ENCODE peak calls at places on chromosomes 5 and 9, in seven cellular contexts. G is left ventricle myocardium inferior; T is CD4-positive, alpha-beta memory T cell; E is GM23248; S is aorta; W is CD8-positive, alpha-beta T cell; U is Panc1. B is an unnamed sample.
A peak's percentile ranks its signal among the peaks of the same experiment; 100 is the strongest.

GRCh38 chr5:169933624-169934023 is 46.7 kb downstream of the INSYN2B start:
- DNase-seq in G (no peak), T (no peak), E (no peak), S (no peak), W (no peak), U (no peak), B (no peak)

GRCh38 chr5:55220433-55221185 is 6.5 kb downstream of the MCIDAS start:
- DNase-seq in G (no peak), T (no peak), E (peak; percentile 58), S (peak; percentile 77), W (no peak), U (no peak), B (no peak)

GRCh38 chr5:73448072-73448432 is 525 bp downstream of the FOXD1 start:
- DNase-seq in G (no peak), T (no peak), E (no peak), S (peak; percentile 78), W (no peak), U (no peak), B (no peak)

GRCh38 chr5:59152701-59153245 is 569.9 kb downstream of the RAB3C start:
- DNase-seq in G (no peak), T (no peak), E (no peak), S (no peak), W (no peak), U (no peak), B (no peak)

GRCh38 chr9:119020730-119021333 is 348.4 kb downstream of the BRINP1 start:
- DNase-seq in G (no peak), T (no peak), E (no peak), S (no peak), W (no peak), U (no peak), B (no peak)

GRCh38 chr9:27117489-27118135 is 8.6 kb downstream of the TEK start:
- DNase-seq in G (peak; percentile 81), T (no peak), E (peak; percentile 79), S (no peak), W (no peak), U (no peak), B (no peak)

GRCh38 chr9:27365977-27366376 is 69.0 kb upstream of the EQTN start:
- DNase-seq in G (no peak), T (no peak), E (no peak), S (no peak), W (no peak), U (no peak), B (no peak)

GRCh38 chr5:14397717-14398116 is 183.9 kb upstream of the OTULINL start:
- DNase-seq in G (no peak), T (no peak), E (peak; percentile 79), S (peak; percentile 78), W (no peak), U (no peak), B (no peak)

GRCh38 chr9:104280216-104280585 is 186.1 kb downstream of the SMC2 start:
- DNase-seq in G (no peak), T (no peak), E (no peak), S (no peak), W (no peak), U (no peak), B (no peak)

GRCh38 chr9:24073237-24073636 is 247.2 kb upstream of the ELAVL2 start:
- DNase-seq in G (no peak), T (no peak), E (no peak), S (no peak), W (no peak), U (no peak), B (no peak)

GRCh38 chr5:140767444-140767843 is 18.5 kb upstream of the PCDHA1 start:
- DNase-seq in G (no peak), T (no peak), E (no peak), S (no peak), W (no peak), U (no peak), B (no peak)

DNA sequence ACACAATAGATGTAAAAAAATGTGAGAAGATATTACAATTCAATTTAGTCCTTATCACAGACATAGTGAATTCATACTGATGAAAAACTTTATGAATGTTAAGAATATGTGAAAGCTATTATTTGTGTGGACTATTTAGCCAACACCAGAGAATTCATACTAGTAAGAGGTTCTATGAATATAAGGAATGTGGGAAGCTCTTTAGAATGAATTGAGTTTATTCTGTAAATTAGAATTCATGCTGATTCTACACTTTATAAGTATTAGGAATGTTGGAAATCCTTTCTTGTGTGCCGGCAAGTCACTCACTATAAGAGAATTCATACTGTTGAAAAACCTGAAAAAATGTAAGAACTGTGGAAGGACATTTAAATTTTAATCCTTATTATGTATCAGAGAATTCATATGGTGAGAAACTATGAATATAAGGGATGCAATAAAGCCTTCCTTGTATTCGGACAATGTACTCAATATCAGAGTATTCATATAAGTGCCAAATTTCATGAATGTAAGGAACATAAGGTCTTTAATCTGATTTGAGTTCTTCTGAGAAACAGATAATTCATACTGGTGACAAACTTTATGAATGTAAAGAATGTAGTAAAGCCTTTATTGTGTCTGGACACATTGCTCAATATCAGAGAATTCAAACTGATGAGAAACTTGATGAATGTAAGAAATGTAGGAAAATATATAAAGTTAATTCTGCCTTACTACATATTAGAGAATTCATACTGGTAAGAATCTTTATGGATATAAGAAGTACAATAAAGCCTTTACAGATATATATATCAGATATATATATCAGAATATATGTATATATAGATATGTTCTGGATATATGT is 21.5 kb upstream of the PCDHA1 start:
- DNase-seq in G (no peak), T (no peak), E (peak; percentile 0), S (no peak), W (no peak), U (no peak), B (no peak)
- H3K9me3 ChIP-seq in G (peaks cover 100% of the 10 kb centered on the region), T (no peaks in the 10 kb centered on the region), E (peaks cover 25% of the 10 kb centered on the region), S (peaks cover 17% of the 10 kb centered on the region), W (peaks cover 43% of the 10 kb centered on the region), U (peaks cover 50% of the 10 kb centered on the region), B (peaks cover 31% of the 10 kb centered on the region)

DNA sequence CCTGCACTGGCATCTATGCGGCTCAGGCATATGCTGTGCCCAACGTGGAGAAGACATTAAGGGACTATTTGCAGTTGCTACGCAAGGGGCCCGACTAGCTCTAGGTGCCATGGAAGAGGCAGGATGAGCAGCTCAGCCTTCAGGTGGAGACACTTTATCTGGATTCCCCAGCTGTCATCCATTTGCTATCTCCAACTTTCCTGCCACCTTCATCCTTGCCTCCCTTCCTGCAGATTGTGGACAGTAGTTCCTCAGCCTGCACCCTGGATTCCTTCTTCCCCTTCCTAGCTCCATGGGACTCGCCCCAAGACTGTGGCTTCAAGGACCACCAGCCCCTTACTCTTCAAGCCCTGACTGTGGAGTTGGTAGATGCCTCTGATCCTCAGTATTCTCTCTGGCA is 2.0 kb downstream of the SLC35A4 start:
- DNase-seq in G (no peak), T (no peak), E (no peak), S (no peak), W (no peak), U (no peak), B (no peak)
- H3K9me3 ChIP-seq in G (no peaks in the 10 kb centered on the region), T (no peaks in the 10 kb centered on the region), E (no peaks in the 10 kb centered on the region), S (no peaks in the 10 kb centered on the region), W (no peaks in the 10 kb centered on the region), U (no peaks in the 10 kb centered on the region), B (no peaks in the 10 kb centered on the region)

DNA sequence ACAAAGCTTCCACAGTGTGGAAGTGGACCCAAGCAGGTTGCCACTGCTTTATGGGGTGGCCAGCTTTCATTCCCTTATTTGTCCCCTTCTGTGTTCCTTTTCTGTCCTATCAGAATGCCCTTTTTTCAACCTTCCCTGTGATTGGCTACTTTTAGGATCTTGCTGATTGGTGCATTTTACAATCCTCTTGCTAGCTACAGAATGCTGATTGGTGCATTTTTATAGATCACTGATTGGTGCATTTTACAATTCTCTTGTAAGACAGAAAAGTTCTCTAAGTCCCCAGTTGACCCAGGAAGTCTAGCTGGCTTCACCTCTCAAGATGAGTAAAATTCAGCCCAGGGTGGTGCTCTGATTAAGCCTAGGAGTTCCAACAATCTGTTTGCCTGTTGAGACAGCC is 157.2 kb upstream of the ERCC6L2 start:
- DNase-seq in G (no peak), T (no peak), E (no peak), S (no peak), W (no peak), U (no peak), B (no peak)
- H3K9me3 ChIP-seq in G (peaks cover 7% of the 10 kb centered on the region), T (no peaks in the 10 kb centered on the region), E (no peaks in the 10 kb centered on the region), S (peaks cover 3% of the 10 kb centered on the region), W (no peaks in the 10 kb centered on the region), U (no peaks in the 10 kb centered on the region), B (peaks cover 5% of the 10 kb centered on the region)

GRCh38 chr5:39661026-39661779 is 236.4 kb upstream of the DAB2 start:
- DNase-seq in G (no peak), T (no peak), E (peak; percentile 48), S (no peak), W (no peak), U (no peak), B (no peak)

GRCh38 chr5:39658861-39659260 is 234.1 kb upstream of the DAB2 start:
- DNase-seq in G (no peak), T (no peak), E (no peak), S (no peak), W (no peak), U (no peak), B (no peak)

GRCh38 chr5:39660020-39660419 is 235.2 kb upstream of the DAB2 start:
- DNase-seq in G (no peak), T (no peak), E (no peak), S (no peak), W (no peak), U (no peak), B (no peak)

GRCh38 chr5:39665328-39665727 is 240.5 kb upstream of the DAB2 start:
- DNase-seq in G (no peak), T (no peak), E (no peak), S (peak; percentile 74), W (no peak), U (no peak), B (no peak)

DNA sequence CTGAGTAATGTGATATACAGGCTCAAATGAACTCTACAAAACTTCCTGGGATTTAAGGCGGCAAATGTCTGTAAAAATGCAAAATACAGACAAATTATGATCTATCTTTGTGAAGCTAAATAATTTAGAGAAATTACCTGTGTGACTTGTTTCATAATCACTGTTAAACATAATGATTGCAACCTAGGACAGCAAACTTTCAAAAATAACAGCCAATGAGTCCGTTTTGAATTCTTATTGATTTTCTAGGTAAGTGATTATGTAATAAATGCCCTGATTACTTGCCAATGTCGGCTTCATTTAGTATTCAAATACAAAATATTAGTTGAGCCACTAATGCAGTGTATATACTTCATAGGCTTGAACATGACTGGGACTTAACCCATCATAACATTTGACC is 238.2 kb upstream of the DAB2 start:
- DNase-seq in G (no peak), T (no peak), E (no peak), S (no peak), W (no peak), U (no peak), B (no peak)
- H3K9me3 ChIP-seq in G (no peaks in the 10 kb centered on the region), T (no peaks in the 10 kb centered on the region), E (no peaks in the 10 kb centered on the region), S (no peaks in the 10 kb centered on the region), W (no peaks in the 10 kb centered on the region), U (no peaks in the 10 kb centered on the region), B (no peaks in the 10 kb centered on the region)

GRCh38 chr9:4197548-4197947 is 102.3 kb downstream of the GLIS3 start:
- DNase-seq in G (no peak), T (no peak), E (peak; percentile 19), S (peak; percentile 30), W (no peak), U (no peak), B (no peak)

GRCh38 chr9:4196886-4197285 is 103.0 kb downstream of the GLIS3 start:
- DNase-seq in G (no peak), T (no peak), E (no peak), S (no peak), W (no peak), U (no peak), B (no peak)

GRCh38 chr9:4195285-4195684 is 104.6 kb downstream of the GLIS3 start:
- DNase-seq in G (no peak), T (no peak), E (no peak), S (no peak), W (no peak), U (no peak), B (no peak)

GRCh38 chr9:4193391-4193790 is 106.5 kb downstream of the GLIS3 start:
- DNase-seq in G (no peak), T (no peak), E (no peak), S (no peak), W (no peak), U (no peak), B (no peak)

GRCh38 chr9:4196376-4196775 is 103.5 kb downstream of the GLIS3 start:
- DNase-seq in G (no peak), T (no peak), E (no peak), S (no peak), W (no peak), U (no peak), B (no peak)
- H3K9me3 ChIP-seq in G (peaks cover 61% of the 10 kb centered on the region), T (no peaks in the 10 kb centered on the region), E (no peaks in the 10 kb centered on the region), S (peaks cover 10% of the 10 kb centered on the region), W (peaks cover 14% of the 10 kb centered on the region), U (no peaks in the 10 kb centered on the region), B (peaks cover 3% of the 10 kb centered on the region)

B was measured in T-helper 17 cell.